ENCODE peak calls at places on chromosomes 16 and 17, in nine cellular contexts. Q, Z, L, I, V, G, M, Y and E are unnamed samples.

GRCh38 chr16:80948886-80949502 is 57.7 kb downstream of the CMC2 start:
- DNase-seq in Q (peak; percentile 35), Z (no peak), L (no peak), I (peak; percentile 14), V (no peak), G (peak; percentile 45), M (no peak), Y (peak; percentile 28), E (peak; percentile 70)

GRCh38 chr17:19717031-19717360 is 612 bp upstream of the SLC47A2 start:
- DNase-seq in Q (no peak), Z (no peak), L (no peak), I (no peak), V (no peak), G (no peak), M (no peak), Y (no peak), E (no peak)

GRCh38 chr16:1157639-1158455 is 4.9 kb downstream of the CACNA1H start:
- DNase-seq in Q (no peak), Z (no peak), L (no peak), I (no peak), V (no peak), G (no peak), M (no peak), Y (no peak), E (no peak)

GRCh38 chr17:50905460-50905803 is 39.3 kb upstream of the TOB1 start:
- DNase-seq in Q (no peak), Z (no peak), L (no peak), I (no peak), V (no peak), G (no peak), M (no peak), Y (no peak), E (no peak)

GRCh38 chr16:15440852-15441251 is 6.5 kb downstream of the BMERB1 start:
- DNase-seq in Q (peak; percentile 54), Z (no peak), L (no peak), I (no peak), V (no peak), G (no peak), M (no peak), Y (no peak), E (no peak)

GRCh38 chr17:29769225-29769624 is 146.5 kb upstream of the CORO6 start:
- DNase-seq in Q (no peak), Z (no peak), L (no peak), I (no peak), V (no peak), G (no peak), M (no peak), Y (no peak), E (no peak)

GRCh38 chr17:82998637-82999036 is 80.8 kb upstream of the METRNL start:
- DNase-seq in Q (no peak), Z (no peak), L (no peak), I (no peak), V (no peak), G (no peak), M (no peak), Y (no peak), E (no peak)

GRCh38 chr16:15754821-15755534 is 101.8 kb downstream of the MYH11 start:
- DNase-seq in Q (no peak), Z (no peak), L (no peak), I (no peak), V (no peak), G (no peak), M (no peak), Y (no peak), E (no peak)

GRCh38 chr17:31517524-31517923 is 126.0 kb downstream of the RAB11FIP4 start:
- DNase-seq in Q (no peak), Z (no peak), L (no peak), I (no peak), V (no peak), G (no peak), M (no peak), Y (no peak), E (no peak)

GRCh38 chr17:64174686-64175456 is 44.9 kb upstream of the ERN1 start:
- DNase-seq in Q (no peak), Z (no peak), L (no peak), I (no peak), V (no peak), G (peak; percentile 66), M (no peak), Y (no peak), E (no peak)

GRCh38 chr17:7745748-7746470 is 28.4 kb downstream of the DNAH2 start:
- DNase-seq in Q (peak; percentile 82), Z (no peak), L (no peak), I (no peak), V (peak; percentile 84), G (peak; percentile 36), M (peak; percentile 23), Y (peak; percentile 29), E (no peak)

GRCh38 chr17:348692-349425 is 3.7 kb downstream of the RPH3AL start:
- DNase-seq in Q (no peak), Z (peak; percentile 70), L (peak; percentile 76), I (no peak), V (no peak), G (no peak), M (no peak), Y (no peak), E (no peak)

GRCh38 chr17:69462882-69463281 is 48.4 kb downstream of the MAP2K6 start:
- DNase-seq in Q (no peak), Z (no peak), L (no peak), I (no peak), V (no peak), G (no peak), M (no peak), Y (no peak), E (no peak)

GRCh38 chr17:69819316-69820087 is 255.5 kb upstream of the KCNJ16 start:
- DNase-seq in Q (peak; percentile 71), Z (no peak), L (no peak), I (no peak), V (no peak), G (no peak), M (peak; percentile 29), Y (no peak), E (no peak)

GRCh38 chr16:50515218-50515617 is 33.0 kb upstream of the NKD1 start:
- DNase-seq in Q (no peak), Z (no peak), L (no peak), I (no peak), V (no peak), G (no peak), M (no peak), Y (no peak), E (no peak)

GRCh38 chr17:45790296-45790922 is 6.3 kb downstream of the CRHR1 start:
- DNase-seq in Q (no peak), Z (no peak), L (peak; percentile 62), I (no peak), V (no peak), G (no peak), M (no peak), Y (no peak), E (no peak)

GRCh38 chr16:1057252-1057932 is 15.2 kb upstream of the SSTR5 start:
- DNase-seq in Q (no peak), Z (no peak), L (peak; percentile 35), I (peak; percentile 71), V (no peak), G (no peak), M (no peak), Y (no peak), E (no peak)

GRCh38 chr16:71421911-71422310 is 19.9 kb downstream of the TLE7 start:
- DNase-seq in Q (no peak), Z (no peak), L (no peak), I (peak; percentile 25), V (no peak), G (no peak), M (no peak), Y (no peak), E (no peak)

GRCh38 chr16:81189100-81189664 is 49.3 kb upstream of the BCO1 start:
- DNase-seq in Q (no peak), Z (peak; percentile 82), L (no peak), I (no peak), V (peak; percentile 24), G (peak; percentile 89), M (no peak), Y (peak; percentile 82), E (peak; percentile 94)

GRCh38 chr17:14354807-14355206 is 53.9 kb downstream of the HS3ST3B1 start:
- DNase-seq in Q (no peak), Z (no peak), L (no peak), I (no peak), V (no peak), G (no peak), M (no peak), Y (no peak), E (no peak)

DNA sequence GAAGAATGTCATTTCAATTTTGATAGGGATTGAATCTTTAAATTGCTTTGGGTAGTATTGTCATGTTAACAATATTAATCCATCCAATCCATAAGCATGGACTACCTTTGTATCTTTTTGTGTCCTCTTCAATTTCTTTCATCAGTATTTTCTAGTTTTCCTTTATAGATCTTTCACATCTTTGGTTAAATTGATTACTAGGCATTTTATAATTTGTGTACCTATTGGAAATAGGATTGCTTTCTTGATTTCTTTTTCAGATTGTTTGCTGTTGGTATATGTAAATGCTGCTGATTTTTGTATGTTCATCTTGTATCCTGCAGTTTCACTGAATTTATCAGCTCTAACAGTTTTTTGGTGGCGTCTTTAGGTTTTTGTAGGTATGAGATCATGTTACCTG is 24.1 kb upstream of the BCAS3 start:
- DNase-seq in Q (no peak), Z (no peak), L (no peak), I (no peak), V (no peak), G (no peak), M (no peak), Y (no peak), E (no peak)
- TF ChIP-seq CTCF in Q (no peak), Z (no peak), L (no peak), I (no peak), V (no peak), G (no peak), M (no peak), Y (no peak), E (no peak)

GRCh38 chr16:68436581-68436980 is 11.7 kb downstream of the SMPD3 start:
- DNase-seq in Q (no peak), Z (no peak), L (no peak), I (no peak), V (no peak), G (no peak), M (no peak), Y (no peak), E (no peak)
- TF ChIP-seq CTCF in Q (peak; percentile 32), Z (no peak), L (no peak), I (no peak), V (peak; percentile 9), G (no peak), M (no peak), Y (no peak), E (no peak)

GRCh38 chr17:9120471-9120870 is 99.2 kb downstream of the NTN1 start:
- DNase-seq in Q (no peak), Z (no peak), L (no peak), I (no peak), V (no peak), G (no peak), M (no peak), Y (no peak), E (no peak)
- TF ChIP-seq CTCF in Q (no peak), Z (no peak), L (no peak), I (no peak), V (no peak), G (peak; percentile 29), M (no peak), Y (no peak), E (peak; percentile 13)

DNA sequence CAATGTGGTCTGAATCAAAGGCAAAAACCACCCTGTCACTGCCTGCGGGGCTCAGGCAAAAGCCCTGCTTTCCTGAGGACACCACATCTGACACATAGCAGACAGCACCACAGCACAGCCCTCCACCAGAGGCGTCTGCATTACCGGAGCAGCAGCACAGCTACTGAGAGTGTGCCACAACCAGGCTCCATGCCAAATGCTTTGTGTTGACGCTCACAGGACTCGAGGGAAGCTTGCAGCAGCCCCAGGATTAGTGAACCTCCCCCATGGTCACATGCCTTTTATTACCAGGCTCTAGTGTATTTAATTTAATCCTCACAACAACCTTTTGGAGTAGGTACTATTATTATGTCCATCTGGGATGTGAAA is 12.6 kb downstream of the ATPAF2 start:
- DNase-seq in Q (peak; percentile 70), Z (no peak), L (no peak), I (peak; percentile 36), V (peak; percentile 45), G (no peak), M (peak; percentile 49), Y (no peak), E (no peak)
- TF ChIP-seq CTCF in Q (no peak), Z (no peak), L (no peak), I (no peak), V (peak; percentile 29), G (no peak), M (peak; percentile 8), Y (no peak), E (no peak)